ENCODE peak calls at places on chromosomes 13 and 19, in eight cellular contexts. F is iris pigment epithelial cell; N is cardiac fibroblast; B is occipital lobe; Z is T-helper 2 cell; C is stimulated activated CD8-positive, alpha-beta memory T cell treated with anti-CD3 and anti-CD28 coated beads, Interleukin-12 subunit alpha, Interleukin-12 subunit beta, amount 100 ng/mL, for 4 hours; G is stimulated activated naive CD4-positive, alpha-beta T cell; J is activated T-cell treated with anti-CD3 and anti-CD28 coated beads, Interleukin-2, amount 50 U/mL, for 72 hours. Q is an unnamed sample.

GRCh38 chr19:48961673-48962028 is 3.5 kb upstream of the FTL start:
- DNase-seq in F (no peak), N (no peak), B (no peak), Z (no peak), C (no peak), G (no peak), J (no peak), Q (no peak)

GRCh38 chr13:29436291-29436690 is 159.2 kb downstream of the SLC7A1 start:
- DNase-seq in F (peak), N (peak), B (no peak), Z (no peak), C (no peak), G (no peak), J (no peak), Q (peak)

GRCh38 chr19:13056052-13056660 is 46.5 kb downstream of the LYL1 start:
- DNase-seq in F (peak), N (peak), B (no peak), Z (no peak), C (no peak), G (no peak), J (no peak), Q (peak)

GRCh38 chr13:106468948-106469590 is 66.4 kb downstream of the EFNB2 start:
- DNase-seq in F (no peak), N (no peak), B (no peak), Z (no peak), C (no peak), G (no peak), J (no peak), Q (no peak)

GRCh38 chr13:94712812-94713555 is 639 bp upstream of the SOX21 start:
- DNase-seq in F (peak), N (peak), B (peak), Z (no peak), C (no peak), G (no peak), J (peak), Q (peak)

GRCh38 chr13:21973437-21974125 is 302.7 kb downstream of the FGF9 start:
- DNase-seq in F (no peak), N (no peak), B (no peak), Z (no peak), C (no peak), G (no peak), J (no peak), Q (no peak)

GRCh38 chr13:25180795-25181537 is 8.9 kb upstream of the AMER2 start:
- DNase-seq in F (no peak), N (no peak), B (no peak), Z (no peak), C (no peak), G (no peak), J (no peak), Q (no peak)

GRCh38 chr19:34667349-34668076 is 9.4 kb downstream of the SCGB2B2 start:
- DNase-seq in F (peak), N (peak), B (no peak), Z (no peak), C (no peak), G (no peak), J (no peak), Q (peak)

GRCh38 chr19:17021793-17022590 is 4.6 kb downstream of the CPAMD8 start:
- DNase-seq in F (peak), N (peak), B (no peak), Z (no peak), C (no peak), G (no peak), J (no peak), Q (peak)

GRCh38 chr19:18660939-18661338 is 22.5 kb upstream of the CRTC1 start:
- DNase-seq in F (no peak), N (no peak), B (no peak), Z (no peak), C (no peak), G (no peak), J (no peak), Q (no peak)

GRCh38 chr13:112444001-112444311 is 67.8 kb downstream of the SPACA7 start:
- DNase-seq in F (peak), N (peak), B (peak), Z (no peak), C (no peak), G (no peak), J (peak), Q (peak)

GRCh38 chr19:28221736-28222135 is 991.2 kb downstream of the UQCRFS1 start:
- DNase-seq in F (no peak), N (no peak), B (no peak), Z (no peak), C (no peak), G (no peak), J (no peak), Q (no peak)

GRCh38 chr19:33438987-33439781 is 65.7 kb downstream of the CEBPG start:
- DNase-seq in F (no peak), N (no peak), B (no peak), Z (no peak), C (no peak), G (no peak), J (no peak), Q (no peak)

GRCh38 chr19:15300533-15301194 is 31.7 kb downstream of the BRD4 start:
- DNase-seq in F (peak), N (peak), B (no peak), Z (no peak), C (no peak), G (no peak), J (peak), Q (no peak)

GRCh38 chr19:4760285-4760650 is 31.3 kb upstream of the FEM1A start:
- DNase-seq in F (no peak), N (no peak), B (no peak), Z (no peak), C (no peak), G (no peak), J (no peak), Q (no peak)

GRCh38 chr19:49954933-49955332 is 6.0 kb downstream of the SIGLEC11 start:
- DNase-seq in F (no peak), N (no peak), B (no peak), Z (no peak), C (no peak), G (no peak), J (no peak), Q (no peak)

GRCh38 chr13:38755792-38756191 is 68.9 kb downstream of the FREM2 start:
- DNase-seq in F (no peak), N (no peak), B (no peak), Z (no peak), C (no peak), G (no peak), J (no peak), Q (no peak)

GRCh38 chr13:71303144-71303543 is 563.9 kb downstream of the DACH1 start:
- DNase-seq in F (no peak), N (peak), B (no peak), Z (no peak), C (no peak), G (no peak), J (no peak), Q (no peak)

GRCh38 chr19:5536337-5536894 is 31.3 kb downstream of the TINCR start:
- DNase-seq in F (peak), N (peak), B (peak), Z (no peak), C (no peak), G (no peak), J (no peak), Q (peak)

GRCh38 chr19:17404015-17404414 is 1.4 kb downstream of the BST2 start:
- DNase-seq in F (no peak), N (no peak), B (no peak), Z (no peak), C (no peak), G (no peak), J (peak), Q (no peak)

GRCh38 chr13:111539252-111539651 is 218.8 kb downstream of the TEX29 start:
- DNase-seq in F (no peak), N (no peak), B (no peak), Z (no peak), C (no peak), G (no peak), J (no peak), Q (no peak)

GRCh38 chr13:21537105-21537504 is 66.9 kb downstream of the MICU2 start:
- DNase-seq in F (peak), N (peak), B (no peak), Z (no peak), C (no peak), G (no peak), J (no peak), Q (no peak)

GRCh38 chr19:2391118-2391725 is 31.2 kb downstream of the TMPRSS9 start:
- DNase-seq in F (peak), N (peak), B (no peak), Z (no peak), C (no peak), G (no peak), J (peak), Q (peak)

GRCh38 chr13:24699541-24699940 is 19.3 kb downstream of the ATP12A start:
- DNase-seq in F (no peak), N (no peak), B (no peak), Z (no peak), C (no peak), G (no peak), J (no peak), Q (no peak)

GRCh38 chr19:4568884-4569283 is 9.4 kb upstream of the SEMA6B start:
- DNase-seq in F (no peak), N (no peak), B (no peak), Z (no peak), C (no peak), G (no peak), J (no peak), Q (no peak)